ENCODE peak calls at places on chromosomes 13 and 19, in five cellular contexts. C is HCT116, S is SK-N-SH, P is GM12878, V is HepG2. G is an unnamed sample.
A peak's percentile ranks its signal among the peaks of the same experiment; 100 is the strongest.

GRCh38 chr19:57558525-57558924 is 1.1 kb downstream of the ZNF550 start:
- DNase-seq in S (peak; percentile 29), C (no peak), P (no peak), V (peak; percentile 18), G (peak; percentile 16)

GRCh38 chr13:113390874-113391497 is 27.1 kb upstream of the GRTP1 start:
- DNase-seq in S (peak; percentile 1), V (no peak), C (no peak), P (no peak), G (peak; percentile 21)

GRCh38 chr13:109651854-109652253 is 134.5 kb downstream of the IRS2 start:
- DNase-seq in C (no peak), S (no peak), P (no peak), V (no peak), G (no peak)

GRCh38 chr19:41426952-41427646 is at the start of gene B3GNT8:
- DNase-seq in P (no peak), S (peak; percentile 71), V (peak; percentile 59), C (no peak), G (peak; percentile 93)

GRCh38 chr13:97119899-97120745 is 102.0 kb upstream of the MBNL2 start:
- DNase-seq in S (no peak), P (no peak), C (no peak), V (no peak), G (no peak)

GRCh38 chr19:33303791-33304759 is 1.7 kb upstream of the CEBPA start:
- DNase-seq in P (no peak), C (no peak), V (no peak), S (no peak), G (no peak)

GRCh38 chr13:31914843-31915242 is 116.7 kb upstream of the FRY start:
- DNase-seq in C (no peak), S (no peak), P (no peak), V (no peak), G (no peak)

GRCh38 chr13:110799246-110800236 is 86.0 kb downstream of the ING1 start:
- DNase-seq in S (no peak), V (no peak), C (no peak), P (no peak), G (no peak)

GRCh38 chr19:49684251-49684982 is 5.0 kb upstream of the ADM5 start:
- DNase-seq in P (no peak), S (peak; percentile 68), V (no peak), C (no peak), G (peak; percentile 50)

GRCh38 chr19:9324584-9324962 is 594 bp downstream of the ZNF559 start:
- DNase-seq in C (no peak), V (no peak), S (peak; percentile 7), P (no peak), G (no peak)

GRCh38 chr13:44843403-44843802 is 145.9 kb downstream of the NUFIP1 start:
- DNase-seq in C (no peak), P (no peak), S (no peak), V (no peak), G (no peak)

GRCh38 chr19:57269515-57270250 is 10.6 kb upstream of the ZNF460 start:
- DNase-seq in C (no peak), P (peak; percentile 60), V (no peak), S (peak; percentile 7), G (no peak)

GRCh38 chr13:30299746-30300145 is 7.6 kb downstream of the KATNAL1 start:
- DNase-seq in P (no peak), C (no peak), V (no peak), S (no peak), G (no peak)

GRCh38 chr13:50779443-50780200 is 63.9 kb downstream of the DLEU7 start:
- DNase-seq in V (no peak), P (no peak), C (no peak), S (peak; percentile 52), G (no peak)

GRCh38 chr13:109157275-109157674 is 527.9 kb downstream of the MYO16 start:
- DNase-seq in V (no peak), C (no peak), P (no peak), S (no peak), G (no peak)

GRCh38 chr19:56837004-56837403 is 3.5 kb downstream of the PEG3 start:
- DNase-seq in V (peak; percentile 37), C (no peak), P (no peak), S (peak; percentile 10), G (peak; percentile 13)

GRCh38 chr19:30228113-30228725 is 144.0 kb upstream of the ZNF536 start:
- DNase-seq in V (no peak), S (peak; percentile 80), C (no peak), P (no peak), G (no peak)
- TF ChIP-seq ZBTB33 in V (no peak), S (no peak), C (no peak), P (no peak), G (no peak)

GRCh38 chr19:720691-721160 is 12.0 kb downstream of the PALM start:
- DNase-seq in C (no peak), P (no peak), S (peak; percentile 90), V (peak; percentile 41), G (no peak)

GRCh38 chr19:719081-719512 is 10.4 kb downstream of the PALM start:
- DNase-seq in V (peak; percentile 39), S (no peak), C (no peak), P (no peak), G (peak; percentile 38)

GRCh38 chr19:718251-719024 is 9.7 kb downstream of the PALM start:
- DNase-seq in S (peak; percentile 55), P (no peak), C (no peak), V (no peak), G (no peak)

GRCh38 chr19:722553-723101 is 13.9 kb downstream of the PALM start:
- DNase-seq in P (no peak), V (no peak), C (no peak), S (no peak), G (no peak)

DNA sequence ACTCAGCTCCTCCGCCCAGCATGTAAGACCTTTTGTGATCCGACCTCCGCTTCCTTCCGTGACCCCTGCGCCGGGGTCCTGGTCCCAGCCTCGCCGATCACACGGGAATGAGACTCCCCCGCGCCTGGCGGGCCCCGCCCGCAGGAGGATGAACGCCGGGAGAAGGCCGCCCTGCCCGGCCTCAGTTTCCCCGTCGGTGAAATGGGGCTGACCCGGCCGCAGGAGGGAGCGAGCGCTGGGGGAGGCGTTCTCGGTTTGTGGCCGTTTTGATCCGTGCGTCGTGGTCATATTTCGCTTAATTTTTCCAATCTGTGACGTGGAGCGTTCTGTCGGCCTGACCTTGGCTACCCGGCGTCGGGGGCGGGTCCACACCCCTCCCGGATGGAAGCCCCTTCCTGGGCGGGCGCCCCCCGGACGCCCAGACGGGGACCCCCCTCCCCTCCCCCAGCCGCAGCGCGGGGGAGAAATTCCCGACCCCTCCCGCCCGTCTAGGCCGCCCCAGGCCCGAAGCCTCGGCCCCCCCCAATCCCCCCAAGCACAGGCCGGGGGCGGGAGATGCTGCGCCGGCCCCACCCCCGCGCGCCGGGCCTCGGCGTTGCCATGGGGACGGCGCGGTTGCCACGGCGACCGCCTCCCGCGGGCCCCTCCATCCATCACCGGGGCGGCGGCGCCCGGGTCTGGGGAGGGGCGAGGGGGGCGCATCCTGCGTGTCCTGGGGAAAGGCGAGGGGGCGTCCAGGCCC is 11.1 kb downstream of the PALM start:
- DNase-seq in S (peak; percentile 97), C (no peak), V (no peak), P (no peak), G (peak; percentile 91)
- TF ChIP-seq RAD21 in S (no peak), C (no peak), V (no peak), P (no peak), G (no peak)

GRCh38 chr13:20401586-20401957 is 124.1 kb downstream of the CRYL1 start:
- DNase-seq in V (no peak), C (no peak), P (no peak), S (no peak), G (no peak)

GRCh38 chr13:20399515-20399914 is 126.1 kb downstream of the CRYL1 start:
- DNase-seq in C (no peak), S (no peak), V (no peak), P (no peak), G (no peak)

GRCh38 chr13:20399961-20400360 is 125.7 kb downstream of the CRYL1 start:
- DNase-seq in P (no peak), V (no peak), C (no peak), S (no peak), G (no peak)

GRCh38 chr13:20401958-20402856 is 123.5 kb downstream of the CRYL1 start:
- DNase-seq in S (no peak), P (no peak), C (no peak), V (no peak), G (no peak)

GRCh38 chr13:20400774-20401173 is 124.9 kb downstream of the CRYL1 start:
- DNase-seq in P (no peak), C (no peak), V (no peak), S (no peak), G (no peak)
- TF ChIP-seq ZBTB33 in P (no peak), C (no peak), V (no peak), S (no peak), G (no peak)

GRCh38 chr13:40103864-40104263 is 448.4 kb downstream of the COG6 start:
- DNase-seq in P (no peak), C (no peak), S (no peak), V (no peak), G (no peak)

GRCh38 chr13:40113644-40114304 is 458.3 kb downstream of the COG6 start:
- DNase-seq in C (no peak), S (no peak), V (no peak), P (no peak), G (no peak)

GRCh38 chr13:40114305-40114896 is 458.9 kb downstream of the COG6 start:
- DNase-seq in S (no peak), V (no peak), P (no peak), C (no peak), G (no peak)

GRCh38 chr13:40109324-40109958 is 454.0 kb downstream of the COG6 start:
- DNase-seq in V (no peak), S (no peak), P (no peak), C (no peak), G (no peak)
- TF ChIP-seq RAD21 in V (no peak), S (no peak), P (no peak), C (no peak), G (no peak)

DNA sequence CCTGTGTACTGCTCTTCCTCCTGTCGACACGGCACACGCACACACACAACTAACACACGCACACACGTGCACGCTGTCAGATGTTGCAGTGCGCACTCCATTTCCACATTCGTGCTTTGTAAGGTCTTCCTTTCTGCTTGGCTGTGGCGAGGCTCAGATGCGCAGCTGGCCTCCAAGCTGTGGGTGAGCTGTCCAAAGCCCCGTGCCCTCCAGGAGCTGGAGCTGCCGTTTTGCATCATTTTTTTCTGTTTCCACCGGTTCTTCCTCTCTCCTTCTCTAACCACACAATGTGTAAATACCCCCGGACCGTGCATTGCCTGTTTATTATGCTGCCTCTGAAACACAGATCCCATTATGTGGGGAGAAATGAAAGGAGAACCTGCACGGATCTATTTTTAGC is 137.4 kb downstream of the SOX1 start:
- DNase-seq in C (no peak), S (no peak), V (no peak), P (no peak), G (no peak)
- TF ChIP-seq ZBTB33 in C (no peak), S (no peak), V (no peak), P (no peak), G (no peak)

GRCh38 chr13:84706004-84706710 is 823.9 kb upstream of the SLITRK1 start:
- DNase-seq in P (no peak), S (peak; percentile 14), C (no peak), V (no peak), G (no peak)

GRCh38 chr13:84702174-84702573 is 819.9 kb upstream of the SLITRK1 start:
- DNase-seq in C (no peak), S (no peak), P (no peak), V (no peak), G (no peak)
- TF ChIP-seq RAD21 in C (no peak), S (no peak), P (no peak), V (no peak), G (no peak)

G was measured in K562.